ENCODE peak calls at places on chromosome 6, in four cellular contexts. One of them, this sample, is unnamed.

GRCh38 chr6:35089935-35090505 is 51.1 kb downstream of the TCP11 start:
- DNase-seq in A549: no peak
- DNase-seq in choroid plexus epithelial cell: peak
- DNase-seq in HepG2: no peak
- DNase-seq in this sample: peak

GRCh38 chr6:71288228-71289038 is at the start of gene OGFRL1:
- DNase-seq in A549: peak
- DNase-seq in choroid plexus epithelial cell: peak
- DNase-seq in HepG2: peak
- DNase-seq in this sample: peak

GRCh38 chr6:32852018-32852843 is 1.3 kb downstream of the TAP1 start:
- DNase-seq in A549: no peak
- DNase-seq in choroid plexus epithelial cell: no peak
- DNase-seq in HepG2: no peak
- DNase-seq in this sample: no peak

GRCh38 chr6:136757150-136757549 is 35.1 kb downstream of the MAP3K5 start:
- DNase-seq in A549: no peak
- DNase-seq in choroid plexus epithelial cell: peak
- DNase-seq in HepG2: no peak
- DNase-seq in this sample: no peak

GRCh38 chr6:170181338-170181690 is 109.6 kb downstream of the DLL1 start:
- DNase-seq in A549: no peak
- DNase-seq in choroid plexus epithelial cell: no peak
- DNase-seq in HepG2: no peak
- DNase-seq in this sample: no peak

GRCh38 chr6:158718431-158719126 is 68.7 kb downstream of the SYTL3 start:
- DNase-seq in A549: peak
- DNase-seq in choroid plexus epithelial cell: peak
- DNase-seq in HepG2: peak
- DNase-seq in this sample: no peak

GRCh38 chr6:7479801-7480266 is 61.6 kb upstream of the DSP start:
- DNase-seq in A549: peak
- DNase-seq in choroid plexus epithelial cell: peak
- DNase-seq in HepG2: no peak
- DNase-seq in this sample: no peak

GRCh38 chr6:1485678-1486077 is 96.3 kb downstream of the FOXF2 start:
- DNase-seq in A549: peak
- DNase-seq in choroid plexus epithelial cell: peak
- DNase-seq in HepG2: no peak
- DNase-seq in this sample: peak

GRCh38 chr6:12136905-12137304 is 124.8 kb downstream of the HIVEP1 start:
- DNase-seq in A549: no peak
- DNase-seq in choroid plexus epithelial cell: peak
- DNase-seq in HepG2: no peak
- DNase-seq in this sample: peak

GRCh38 chr6:87730310-87730709 is 28.3 kb upstream of the AKIRIN2 start:
- DNase-seq in A549: no peak
- DNase-seq in choroid plexus epithelial cell: peak
- DNase-seq in HepG2: peak
- DNase-seq in this sample: peak

GRCh38 chr6:38933426-38933825 is 115.2 kb upstream of the GLP1R start:
- DNase-seq in A549: peak
- DNase-seq in choroid plexus epithelial cell: peak
- DNase-seq in HepG2: peak
- DNase-seq in this sample: peak

GRCh38 chr6:111668410-111668809 is 62.7 kb upstream of the TRAF3IP2 start:
- DNase-seq in A549: peak
- DNase-seq in choroid plexus epithelial cell: no peak
- DNase-seq in HepG2: no peak
- DNase-seq in this sample: no peak

GRCh38 chr6:52221302-52221701 is 23.0 kb downstream of the IL17F start:
- DNase-seq in A549: no peak
- DNase-seq in choroid plexus epithelial cell: no peak
- DNase-seq in HepG2: no peak
- DNase-seq in this sample: no peak

GRCh38 chr6:76420094-76420493 is 347.6 kb upstream of the IMPG1 start:
- DNase-seq in A549: no peak
- DNase-seq in choroid plexus epithelial cell: no peak
- DNase-seq in HepG2: no peak
- DNase-seq in this sample: no peak

GRCh38 chr6:136607932-136608772 is 57.9 kb upstream of the MAP7 start:
- DNase-seq in A549: peak
- DNase-seq in choroid plexus epithelial cell: peak
- DNase-seq in HepG2: peak
- DNase-seq in this sample: peak

GRCh38 chr6:347951-348859 is 43.3 kb upstream of the IRF4 start:
- DNase-seq in A549: no peak
- DNase-seq in choroid plexus epithelial cell: no peak
- DNase-seq in HepG2: no peak
- DNase-seq in this sample: no peak

GRCh38 chr6:35311390-35312075 is 13.9 kb downstream of the DEF6 start:
- DNase-seq in A549: no peak
- DNase-seq in choroid plexus epithelial cell: no peak
- DNase-seq in HepG2: no peak
- DNase-seq in this sample: no peak

GRCh38 chr6:144434308-144434990 is 149.3 kb downstream of the UTRN start:
- DNase-seq in A549: no peak
- DNase-seq in choroid plexus epithelial cell: peak
- DNase-seq in HepG2: no peak
- DNase-seq in this sample: peak

GRCh38 chr6:134223761-134224445 is 94.0 kb downstream of the SGK1 start:
- DNase-seq in A549: no peak
- DNase-seq in choroid plexus epithelial cell: no peak
- DNase-seq in HepG2: no peak
- DNase-seq in this sample: peak

GRCh38 chr6:2799936-2800527 is 34.8 kb downstream of the WRNIP1 start:
- DNase-seq in A549: no peak
- DNase-seq in choroid plexus epithelial cell: no peak
- DNase-seq in HepG2: no peak
- DNase-seq in this sample: peak

GRCh38 chr6:113644861-113645575 is 212.1 kb upstream of the MARCKS start:
- DNase-seq in A549: no peak
- DNase-seq in choroid plexus epithelial cell: peak
- DNase-seq in HepG2: peak
- DNase-seq in this sample: peak

GRCh38 chr6:143060806-143061596 is at the start of gene AIG1:
- DNase-seq in A549: peak
- DNase-seq in choroid plexus epithelial cell: no peak
- DNase-seq in HepG2: no peak
- DNase-seq in this sample: no peak

GRCh38 chr6:87832025-87832825 is 130.2 kb upstream of the AKIRIN2 start:
- DNase-seq in A549: no peak
- DNase-seq in choroid plexus epithelial cell: peak
- DNase-seq in HepG2: no peak
- DNase-seq in this sample: peak

GRCh38 chr6:147304016-147304415 is 99.8 kb downstream of the STXBP5 start:
- DNase-seq in A549: no peak
- DNase-seq in choroid plexus epithelial cell: no peak
- DNase-seq in HepG2: no peak
- DNase-seq in this sample: no peak
- TF ChIP-seq CTCF in A549: no peak
- TF ChIP-seq CTCF in choroid plexus epithelial cell: no peak
- TF ChIP-seq CTCF in HepG2: no peak
- TF ChIP-seq CTCF in this sample: no peak

GRCh38 chr6:53567701-53568100 is 22.8 kb upstream of the GCLC start:
- DNase-seq in A549: no peak
- DNase-seq in choroid plexus epithelial cell: no peak
- DNase-seq in HepG2: no peak
- DNase-seq in this sample: no peak

GRCh38 chr6:53568776-53569616 is 24.1 kb upstream of the GCLC start:
- DNase-seq in A549: no peak
- DNase-seq in choroid plexus epithelial cell: no peak
- DNase-seq in HepG2: no peak
- DNase-seq in this sample: no peak

GRCh38 chr6:53578371-53578770 is 33.5 kb upstream of the GCLC start:
- DNase-seq in A549: no peak
- DNase-seq in choroid plexus epithelial cell: no peak
- DNase-seq in HepG2: no peak
- DNase-seq in this sample: no peak

DNA sequence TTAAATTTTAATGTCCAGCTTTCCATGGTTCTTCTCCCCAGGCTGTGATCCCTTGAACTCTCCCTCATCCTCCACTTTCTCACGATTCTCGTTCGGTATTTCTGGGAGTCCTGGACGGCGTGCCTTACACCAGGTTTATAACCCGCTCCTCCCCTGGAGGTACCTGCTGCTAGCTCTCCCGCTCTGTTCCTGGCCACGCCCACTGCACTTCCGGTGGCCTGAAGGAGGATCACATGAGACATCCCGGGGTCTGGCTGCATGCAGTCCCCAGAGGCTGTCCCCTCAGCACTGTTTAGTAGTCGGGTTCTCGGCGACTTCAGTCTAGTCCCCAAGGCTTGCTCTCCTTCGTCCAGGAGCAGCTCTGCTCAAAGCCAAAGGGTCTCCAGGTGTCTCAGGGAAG is 28.4 kb upstream of the GCLC start:
- DNase-seq in A549: no peak
- DNase-seq in choroid plexus epithelial cell: no peak
- DNase-seq in HepG2: no peak
- DNase-seq in this sample: no peak
- H3K4me3 ChIP-seq in A549: no peak
- H3K4me3 ChIP-seq in choroid plexus epithelial cell: no peak
- H3K4me3 ChIP-seq in HepG2: no peak
- H3K4me3 ChIP-seq in this sample: no peak

GRCh38 chr6:130298258-130298657 is 67.6 kb upstream of the TMEM200A start:
- DNase-seq in A549: no peak
- DNase-seq in choroid plexus epithelial cell: no peak
- DNase-seq in HepG2: no peak
- DNase-seq in this sample: no peak

GRCh38 chr6:130296854-130297253 is 69.0 kb upstream of the TMEM200A start:
- DNase-seq in A549: no peak
- DNase-seq in choroid plexus epithelial cell: peak
- DNase-seq in HepG2: peak
- DNase-seq in this sample: no peak

GRCh38 chr6:130288065-130288464 is 65.3 kb upstream of the SAMD3 start:
- DNase-seq in A549: no peak
- DNase-seq in choroid plexus epithelial cell: no peak
- DNase-seq in HepG2: no peak
- DNase-seq in this sample: peak

DNA sequence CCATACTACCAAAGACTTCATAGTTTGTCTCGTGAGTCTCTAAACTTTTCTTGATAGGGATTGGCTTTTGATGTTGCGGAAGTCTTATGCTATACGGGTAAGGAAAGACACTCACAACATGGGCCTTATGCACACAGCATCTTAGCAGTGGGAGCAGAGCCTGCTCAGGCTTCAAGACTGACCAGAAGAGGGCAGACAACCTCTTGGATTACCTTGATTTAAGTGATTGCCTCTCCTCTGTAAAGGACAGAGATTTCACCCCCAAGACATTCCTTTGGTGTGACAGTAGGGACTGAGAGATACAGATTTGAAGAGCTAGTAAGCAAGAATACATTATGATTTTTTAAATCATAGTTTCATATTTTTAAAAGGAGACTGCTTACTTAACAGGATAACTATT is 71.0 kb upstream of the SAMD3 start:
- DNase-seq in A549: peak
- DNase-seq in choroid plexus epithelial cell: peak
- DNase-seq in HepG2: peak
- DNase-seq in this sample: peak
- TF ChIP-seq CTCF in A549: peak
- TF ChIP-seq CTCF in choroid plexus epithelial cell: peak
- TF ChIP-seq CTCF in HepG2: peak
- TF ChIP-seq CTCF in this sample: peak

DNA sequence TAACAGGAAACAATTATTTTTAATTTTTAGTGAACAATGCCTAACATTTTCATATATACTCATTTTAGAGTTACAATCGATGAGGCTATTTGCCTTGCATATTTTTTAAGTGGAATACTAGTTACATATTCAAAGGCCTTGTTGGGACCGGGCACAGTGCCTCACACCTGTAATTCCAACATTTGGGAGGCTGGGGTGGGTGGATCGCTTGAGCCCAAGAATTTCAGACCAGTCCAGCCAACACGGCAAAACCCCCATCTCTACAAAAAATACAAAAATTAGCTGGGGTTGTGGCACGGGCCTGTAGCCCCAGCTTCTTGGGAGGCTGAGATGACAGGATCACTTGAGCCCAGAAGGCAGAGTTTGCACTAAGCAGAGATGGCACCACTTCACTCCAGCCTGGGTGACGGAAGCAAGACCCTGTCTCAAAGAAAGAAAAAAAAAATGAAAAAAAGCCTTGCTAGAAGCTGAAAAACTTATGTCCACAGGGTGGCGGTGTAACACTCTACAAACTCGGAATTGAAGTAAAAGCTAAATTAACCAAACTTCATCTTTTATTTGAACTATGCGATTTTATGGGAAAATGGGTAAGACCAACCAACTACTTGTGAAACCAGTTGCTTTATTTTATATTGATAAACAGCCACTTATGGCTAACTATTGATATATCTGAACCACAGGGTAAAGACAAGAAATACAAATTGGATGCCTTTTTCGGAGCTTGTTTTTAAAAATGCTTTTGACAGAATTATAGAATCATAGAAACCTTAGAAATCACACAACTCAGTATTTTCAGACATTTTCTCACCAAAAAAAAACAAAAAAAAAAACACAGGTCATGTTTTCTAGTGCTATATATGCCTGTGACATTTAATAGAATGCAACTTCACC is 24.1 kb upstream of the ROS1 start:
- DNase-seq in A549: no peak
- DNase-seq in choroid plexus epithelial cell: peak
- DNase-seq in HepG2: peak
- DNase-seq in this sample: peak
- H3K4me3 ChIP-seq in A549: peak
- H3K4me3 ChIP-seq in choroid plexus epithelial cell: peak
- H3K4me3 ChIP-seq in HepG2: no peak
- H3K4me3 ChIP-seq in this sample: no peak

GRCh38 chr6:90274481-90275030 is 22.1 kb downstream of the BACH2 start:
- DNase-seq in A549: no peak
- DNase-seq in choroid plexus epithelial cell: no peak
- DNase-seq in HepG2: no peak
- DNase-seq in this sample: no peak
- TF ChIP-seq CTCF in A549: no peak
- TF ChIP-seq CTCF in choroid plexus epithelial cell: no peak
- TF ChIP-seq CTCF in HepG2: peak
- TF ChIP-seq CTCF in this sample: no peak

GRCh38 chr6:41053056-41053455 is at the start of gene APOBEC2:
- DNase-seq in A549: no peak
- DNase-seq in choroid plexus epithelial cell: no peak
- DNase-seq in HepG2: no peak
- DNase-seq in this sample: no peak
- H3K4me3 ChIP-seq in A549: no peak
- H3K4me3 ChIP-seq in choroid plexus epithelial cell: no peak
- H3K4me3 ChIP-seq in HepG2: no peak
- H3K4me3 ChIP-seq in this sample: no peak